ENCODE peak calls at places on chromosome 14, in four cellular contexts. L, N, R and P are unnamed samples.

GRCh38 chr14:33432407-33433023 is 493.8 kb downstream of the NPAS3 start:
- DNase-seq in L (peak), R (peak), N (no peak), P (peak)

GRCh38 chr14:70891741-70892140 is 15.5 kb upstream of the PCNX1 start:
- DNase-seq in L (no peak), R (no peak), N (no peak), P (peak)

GRCh38 chr14:45287609-45288008 is 34.6 kb upstream of the MIS18BP1 start:
- DNase-seq in R (no peak), N (no peak), L (no peak), P (peak)

GRCh38 chr14:72692678-72693077 is 201.2 kb downstream of the DPF3 start:
- DNase-seq in N (no peak), L (no peak), R (no peak), P (peak)

GRCh38 chr14:102824832-102825231 is 47.6 kb downstream of the TRAF3 start:
- DNase-seq in L (peak), R (no peak), N (no peak), P (no peak)

GRCh38 chr14:106294324-106294723 is 767.9 kb downstream of the TMEM121 start:
- DNase-seq in L (no peak), R (no peak), N (no peak), P (no peak)

GRCh38 chr14:91326514-91326832 is 82.0 kb upstream of the GPR68 start:
- DNase-seq in R (no peak), N (no peak), L (no peak), P (no peak)

GRCh38 chr14:36702484-36702883 is 40.8 kb downstream of the PAX9 start:
- DNase-seq in L (no peak), R (no peak), N (no peak), P (no peak)

GRCh38 chr14:61335049-61335448 is 13.7 kb downstream of the PRKCH start:
- DNase-seq in R (no peak), N (no peak), L (no peak), P (no peak)

GRCh38 chr14:100617715-100618693 is 30.8 kb upstream of the BEGAIN start:
- DNase-seq in L (no peak), R (no peak), N (no peak), P (peak)

GRCh38 chr14:92356677-92357076 is 33.7 kb downstream of the SLC24A4 start:
- DNase-seq in N (no peak), R (no peak), L (no peak), P (no peak)

GRCh38 chr14:103073876-103074698 is 9.9 kb upstream of the LBHD2 start:
- DNase-seq in L (no peak), N (no peak), R (no peak), P (no peak)

GRCh38 chr14:102182190-102182589 is 42.5 kb downstream of the WDR20 start:
- DNase-seq in R (no peak), N (no peak), L (peak), P (peak)